ENCODE peak calls at places on chromosomes 6 and 20, in nine cellular contexts. A, I, E, J, G, U, D, X and O are unnamed samples.

GRCh38 chr6:125792680-125793079 is 1.9 kb downstream of the NCOA7 start:
- DNase-seq in E (no peak), J (no peak), A (no peak), U (no peak), G (no peak), I (no peak), X (no peak), D (no peak), O (no peak)

GRCh38 chr6:109051301-109051700 is 43.3 kb downstream of the SESN1 start:
- DNase-seq in D (no peak), A (no peak), G (no peak), E (no peak), I (no peak), J (no peak), U (no peak), X (no peak), O (no peak)

GRCh38 chr6:21496749-21497148 is 96.8 kb upstream of the SOX4 start:
- DNase-seq in I (no peak), J (no peak), X (no peak), G (no peak), U (no peak), A (no peak), E (no peak), D (no peak), O (no peak)

GRCh38 chr20:3121271-3121911 is 36.9 kb upstream of the AVP start:
- DNase-seq in X (peak), U (no peak), A (no peak), G (no peak), D (no peak), J (no peak), E (no peak), I (no peak), O (no peak)

GRCh38 chr6:113595921-113596376 is 261.2 kb upstream of the MARCKS start:
- DNase-seq in D (no peak), A (no peak), X (peak), J (no peak), I (no peak), G (no peak), E (no peak), U (no peak), O (peak)

GRCh38 chr6:148934534-148934933 is 187.7 kb downstream of the UST start:
- DNase-seq in U (no peak), G (no peak), X (peak), A (no peak), D (no peak), E (no peak), J (no peak), I (peak), O (no peak)

GRCh38 chr20:57458400-57459160 is 66.4 kb downstream of the CTCFL start:
- DNase-seq in I (no peak), G (no peak), A (no peak), J (no peak), X (peak), D (no peak), E (peak), U (no peak), O (no peak)

GRCh38 chr6:139448998-139449610 is 74.7 kb upstream of the CITED2 start:
- DNase-seq in U (no peak), D (no peak), J (no peak), G (no peak), E (no peak), X (no peak), A (no peak), I (no peak), O (no peak)

GRCh38 chr20:52425253-52425652 is 233.7 kb upstream of the ZFP64 start:
- DNase-seq in A (no peak), U (no peak), E (no peak), I (no peak), X (no peak), D (no peak), J (no peak), G (no peak), O (no peak)

GRCh38 chr6:129598244-129599187 is 111.5 kb downstream of the ARHGAP18 start:
- DNase-seq in A (peak), E (no peak), X (no peak), I (no peak), J (no peak), G (peak), U (no peak), D (no peak), O (no peak)

GRCh38 chr20:48625136-48625900 is 202.5 kb downstream of the PREX1 start:
- DNase-seq in I (no peak), X (no peak), D (peak), J (no peak), G (no peak), U (no peak), A (no peak), E (no peak), O (no peak)

GRCh38 chr6:118917550-118918321 is 17.2 kb downstream of the MCM9 start:
- DNase-seq in G (no peak), D (no peak), X (no peak), J (no peak), A (no peak), U (no peak), E (no peak), I (no peak), O (no peak)

GRCh38 chr20:13221673-13222318 is 722 bp downstream of the ISM1 start:
- DNase-seq in J (peak), G (peak), X (peak), U (no peak), D (peak), A (peak), E (no peak), I (peak), O (peak)

GRCh38 chr20:38337561-38338140 is 8.6 kb upstream of the LBP start:
- DNase-seq in E (no peak), U (no peak), I (no peak), A (peak), G (peak), D (no peak), J (peak), X (no peak), O (no peak)

GRCh38 chr6:147202516-147203310 is 1.5 kb upstream of the STXBP5 start:
- DNase-seq in A (peak), E (peak), I (peak), D (peak), U (peak), J (peak), X (peak), G (peak), O (peak)

GRCh38 chr6:69863766-69864165 is 2.6 kb upstream of the COL19A1 start:
- DNase-seq in I (no peak), E (no peak), G (no peak), D (no peak), A (no peak), J (no peak), U (no peak), X (no peak), O (no peak)

GRCh38 chr6:160973311-160973710 is 18.3 kb upstream of the MAP3K4 start:
- DNase-seq in G (no peak), D (no peak), X (peak), I (no peak), J (no peak), E (no peak), A (no peak), U (peak), O (no peak)

GRCh38 chr6:78505178-78505577 is 362.2 kb upstream of the IRAK1BP1 start:
- DNase-seq in X (no peak), G (no peak), D (no peak), J (no peak), I (no peak), U (no peak), E (no peak), A (no peak), O (no peak)

GRCh38 chr6:77633993-77634392 is 18.8 kb upstream of the MEI4 start:
- DNase-seq in X (no peak), G (no peak), U (no peak), E (no peak), A (no peak), D (no peak), I (no peak), J (no peak), O (no peak)

GRCh38 chr6:160137130-160137988 is 15.7 kb downstream of the SLC22A1 start:
- DNase-seq in D (no peak), A (no peak), I (no peak), X (no peak), E (no peak), J (peak), G (no peak), U (no peak), O (no peak)

GRCh38 chr6:12576389-12576788 is 140.2 kb upstream of the PHACTR1 start:
- DNase-seq in E (no peak), U (no peak), J (no peak), D (no peak), I (no peak), X (no peak), A (no peak), G (no peak), O (no peak)

GRCh38 chr6:14882394-14883073 is 363.3 kb upstream of the JARID2 start:
- DNase-seq in J (no peak), I (no peak), U (no peak), G (no peak), A (no peak), E (no peak), X (no peak), D (no peak), O (no peak)

GRCh38 chr20:57180385-57180784 is 86.1 kb downstream of the BMP7 start:
- DNase-seq in U (no peak), X (no peak), I (no peak), G (no peak), J (no peak), E (no peak), A (no peak), D (no peak), O (no peak)

GRCh38 chr20:63265891-63266515 is 6.6 kb upstream of the ARFGAP1 start:
- DNase-seq in E (no peak), G (no peak), I (no peak), A (no peak), D (no peak), J (no peak), X (no peak), U (no peak), O (no peak)
- TF ChIP-seq CTCF in E (no peak), G (no peak), I (no peak), A (no peak), D (no peak), J (no peak), X (no peak), U (no peak), O (no peak)

GRCh38 chr6:158630944-158631616 is 13.5 kb downstream of the DYNLT1 start:
- DNase-seq in D (no peak), G (no peak), U (peak), X (peak), I (peak), E (peak), A (no peak), J (no peak), O (peak)
- TF ChIP-seq POLR2AphosphoS5 in D (peak), G (no peak), U (peak), X (peak), I (no peak), E (no peak), A (no peak), J (no peak), O (no peak)

GRCh38 chr20:39376788-39377187 is 414.6 kb downstream of the DHX35 start:
- DNase-seq in G (no peak), A (no peak), X (no peak), E (no peak), J (no peak), D (no peak), I (no peak), U (no peak), O (no peak)
- H3K4me3 ChIP-seq in G (no peak), A (no peak), X (no peak), E (no peak), J (no peak), D (no peak), I (no peak), U (no peak), O (no peak)

DNA sequence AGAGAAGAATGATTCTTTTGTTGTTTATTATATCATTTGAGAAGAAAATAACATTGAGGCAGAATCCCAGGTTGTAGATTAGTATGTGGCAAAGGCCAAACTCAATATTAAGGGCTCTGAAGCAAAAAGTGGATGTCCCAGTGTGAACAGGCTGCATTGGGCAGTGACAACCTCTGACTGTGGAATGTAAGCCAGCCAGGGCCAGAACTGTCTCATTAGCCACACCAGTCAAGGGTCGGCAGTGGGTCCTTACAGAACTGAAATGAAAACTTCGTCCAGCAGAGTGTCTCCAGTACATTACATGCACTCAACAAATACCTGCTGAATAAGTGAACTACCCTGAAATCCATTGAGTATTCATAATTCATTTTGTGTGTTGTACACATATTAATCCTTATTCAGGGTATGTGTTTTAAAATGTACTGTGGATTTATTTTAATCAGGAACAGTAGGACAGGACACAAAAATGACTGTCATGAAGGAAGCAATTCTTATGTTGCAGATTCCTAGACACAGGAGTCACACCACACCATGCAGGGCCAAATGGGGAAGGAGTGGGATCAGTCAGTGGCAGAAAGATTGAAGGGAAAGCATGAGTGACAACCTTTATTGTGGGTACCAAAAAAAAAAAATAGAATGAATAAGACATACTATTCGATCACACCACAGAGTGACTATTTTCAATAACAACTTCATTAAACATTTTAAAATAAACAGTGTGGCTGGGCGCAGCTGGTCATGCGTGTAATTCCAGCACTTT is 64.9 kb upstream of the UTRN start:
- DNase-seq in I (no peak), E (no peak), A (no peak), G (no peak), X (no peak), U (no peak), D (no peak), J (no peak), O (no peak)
- TF ChIP-seq CTCF in I (no peak), E (no peak), A (no peak), G (no peak), X (no peak), U (no peak), D (no peak), J (no peak), O (no peak)

DNA sequence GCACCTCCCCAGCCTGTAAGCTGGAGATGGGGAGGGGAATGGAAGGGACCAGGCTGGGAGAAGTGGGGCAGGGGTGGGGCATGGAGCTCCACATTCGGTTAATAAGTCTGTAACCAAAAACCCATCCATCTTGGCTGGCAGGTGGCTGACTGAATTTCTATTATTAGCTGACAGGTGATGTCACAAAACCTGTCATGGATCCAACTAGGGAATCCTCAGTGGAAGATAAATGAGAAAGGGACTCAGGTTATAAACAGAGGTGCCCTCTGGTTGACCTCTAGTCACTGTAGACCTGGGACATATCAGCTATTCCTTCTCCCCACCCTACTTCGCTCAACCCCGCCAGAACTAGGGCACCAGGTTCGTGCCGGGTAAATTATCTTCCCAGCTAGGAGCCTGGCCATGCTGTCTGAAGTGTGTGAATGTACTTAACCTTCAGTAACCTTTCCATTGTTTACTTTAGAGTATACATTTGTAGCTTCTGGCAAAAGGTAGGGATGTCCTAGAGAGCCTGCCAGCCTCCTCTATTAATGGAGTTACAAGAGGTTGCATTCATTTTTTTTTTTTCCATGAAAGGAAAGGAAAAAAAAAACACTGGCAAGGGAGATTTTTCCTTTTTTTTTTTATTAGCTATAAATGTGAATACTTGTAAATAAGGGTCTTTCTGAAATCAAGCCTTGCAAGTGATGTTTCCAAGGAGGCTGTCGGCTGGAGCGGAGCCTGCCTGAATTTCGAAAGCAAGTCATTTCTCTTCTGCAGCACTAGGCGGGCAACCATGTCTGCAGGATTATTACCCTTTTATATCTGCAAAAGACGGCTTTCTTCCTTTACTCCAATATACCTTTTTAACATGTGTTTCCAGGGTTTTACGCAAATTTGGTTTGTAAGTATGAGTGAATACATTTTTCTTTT is 135.9 kb downstream of the TMEM242 start:
- DNase-seq in G (no peak), E (peak), I (no peak), X (peak), U (no peak), A (no peak), J (no peak), D (no peak), O (no peak)
- TF ChIP-seq POLR2AphosphoS5 in G (no peak), E (no peak), I (peak), X (peak), U (peak), A (no peak), J (no peak), D (no peak), O (no peak)

GRCh38 chr6:41732601-41733348 is 2.6 kb downstream of the TFEB start:
- DNase-seq in J (no peak), I (peak), G (no peak), D (peak), U (no peak), A (peak), X (no peak), E (peak), O (no peak)
- H3K4me3 ChIP-seq in J (peak), I (no peak), G (no peak), D (peak), U (peak), A (peak), X (peak), E (peak), O (peak)

GRCh38 chr20:41960166-41960565 is 342.0 kb upstream of the CHD6 start:
- DNase-seq in J (no peak), X (no peak), I (no peak), G (no peak), A (no peak), E (no peak), U (no peak), D (no peak), O (no peak)

GRCh38 chr20:41958391-41958790 is 340.2 kb upstream of the CHD6 start:
- DNase-seq in I (no peak), X (no peak), U (no peak), E (no peak), D (no peak), J (no peak), G (no peak), A (no peak), O (no peak)

GRCh38 chr20:41951615-41952014 is 333.4 kb upstream of the CHD6 start:
- DNase-seq in A (no peak), J (no peak), G (no peak), U (no peak), E (no peak), D (no peak), X (no peak), I (no peak), O (no peak)

DNA sequence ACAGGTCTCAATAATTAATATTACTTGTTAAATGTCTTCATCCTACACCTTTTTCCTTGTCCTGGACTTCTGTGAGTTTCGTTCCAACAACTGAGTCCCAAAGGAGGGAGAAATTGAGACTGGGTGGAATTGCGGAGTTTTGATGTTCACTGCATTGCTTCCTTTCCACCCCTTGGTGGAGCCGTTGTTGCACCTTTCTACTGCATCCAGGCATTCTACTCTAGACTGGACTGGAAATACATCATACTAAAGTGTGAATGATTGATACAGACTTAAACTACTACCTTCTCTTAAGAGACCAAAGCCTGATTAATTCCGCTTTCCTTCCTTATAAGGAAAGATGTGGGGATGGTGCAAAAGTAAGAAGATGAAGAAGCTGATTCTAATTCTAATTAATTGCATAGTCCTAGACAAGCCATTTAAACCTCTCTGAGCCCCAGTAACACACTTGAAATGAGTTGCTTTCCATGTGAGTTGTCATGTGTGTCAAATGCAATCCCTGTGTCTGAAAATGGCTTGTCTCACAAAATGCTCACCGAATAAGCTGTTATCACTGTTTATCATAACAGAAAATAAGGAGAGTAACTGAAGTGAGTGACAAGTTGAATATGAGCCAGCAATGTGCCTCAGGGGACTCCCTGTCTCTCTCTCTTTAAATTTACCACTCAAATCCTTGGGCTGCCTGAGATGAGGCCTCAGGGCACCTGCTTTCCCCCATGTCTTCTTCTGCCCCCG is 338.3 kb upstream of the CHD6 start:
- DNase-seq in D (no peak), X (no peak), A (peak), G (no peak), E (no peak), I (no peak), U (no peak), J (no peak), O (no peak)
- TF ChIP-seq CTCF in D (peak), X (no peak), A (peak), G (peak), E (peak), I (peak), U (peak), J (peak), O (peak)

GRCh38 chr6:90758741-90759140 is 171.9 kb upstream of the MAP3K7 start:
- DNase-seq in G (no peak), D (no peak), A (peak), J (no peak), X (no peak), U (no peak), E (no peak), I (no peak), O (no peak)

GRCh38 chr6:90759662-90760061 is 172.8 kb upstream of the MAP3K7 start:
- DNase-seq in G (no peak), J (no peak), I (no peak), E (no peak), D (no peak), X (no peak), A (no peak), U (no peak), O (no peak)

DNA sequence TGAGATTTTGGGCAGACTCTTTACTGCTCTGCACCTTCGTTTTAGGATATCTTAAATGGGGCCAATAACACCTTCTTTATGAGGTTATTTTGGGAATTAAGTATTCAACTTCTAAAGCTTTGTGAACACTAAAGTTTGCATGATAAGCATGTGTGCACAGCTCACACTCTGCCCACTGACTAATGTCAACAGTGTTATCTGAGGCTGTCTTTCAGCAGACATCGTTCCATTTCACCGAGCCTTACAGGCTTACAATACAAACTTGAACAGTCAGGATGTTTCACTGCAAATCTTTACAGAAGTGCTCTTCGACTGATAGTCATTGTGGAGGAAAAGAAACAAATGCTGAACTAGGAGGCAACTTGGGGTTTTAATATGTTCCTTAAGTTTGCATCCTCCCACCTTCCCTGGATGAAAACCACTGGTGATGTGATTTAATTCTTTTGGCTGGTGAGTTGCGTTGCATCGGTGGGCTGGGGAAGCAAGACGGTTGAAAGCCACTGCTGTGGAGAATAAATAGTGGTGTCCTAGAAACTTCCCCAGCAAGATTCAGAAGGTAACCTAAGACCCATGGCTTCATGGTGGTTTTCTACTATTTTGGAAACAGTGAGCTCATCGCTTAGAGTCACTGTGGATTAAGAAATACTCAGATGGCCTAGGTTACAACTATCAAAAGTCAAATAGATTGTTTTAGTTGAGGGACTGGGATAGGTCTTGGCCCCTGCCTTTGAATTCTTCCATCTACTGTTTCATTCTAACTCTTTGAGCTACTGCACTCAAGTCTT is 167.1 kb upstream of the MAP3K7 start:
- DNase-seq in A (no peak), U (no peak), D (no peak), G (no peak), I (no peak), X (no peak), E (no peak), J (no peak), O (no peak)
- TF ChIP-seq POLR2AphosphoS5 in A (no peak), U (no peak), D (no peak), G (no peak), I (no peak), X (no peak), E (no peak), J (no peak), O (no peak)